ENCODE peak calls at places on chromosomes 16 and 17, in nine cellular contexts. M is posterior cingulate gyrus; K is stimulated activated CD4-positive, alpha-beta T cell treated with anti-CD3 and anti-CD28 coated beads, Interleukin-2, amount 100 ng/mL, for 24 hours; G is stimulated activated CD8-positive, alpha-beta memory T cell treated with anti-CD3 and anti-CD28 coated beads, Interleukin-15, amount 100 ng/mL, for 24 hours; Q is Peyer's patch; W is activated naive CD4-positive, alpha-beta T cell treated with anti-CD3 and anti-CD28 coated beads, Interleukin-2, amount 10 ng/mL, durations not matched to agents 7 days and 5 days; S is mesenchymal stem cell; R is fibroblast of the aortic adventitia; U is A549. O is an unnamed sample.

GRCh38 chr17:18925187-18925586 is 26.8 kb upstream of the SLC5A10 start:
- DNase-seq in M (no peak), K (no peak), U (no peak), Q (no peak), G (no peak), R (no peak), W (no peak), S (no peak), O (no peak)

GRCh38 chr17:82779541-82779940 is 27.7 kb downstream of the TBCD start:
- DNase-seq in R (no peak), K (no peak), U (no peak), W (no peak), Q (no peak), G (no peak), S (no peak), M (peak), O (no peak)

GRCh38 chr16:53089434-53090270 is 34.9 kb downstream of the CHD9 start:
- DNase-seq in S (no peak), Q (no peak), K (no peak), U (no peak), W (no peak), G (no peak), M (no peak), R (peak), O (no peak)

GRCh38 chr17:64243340-64243739 is 19.7 kb downstream of the TEX2 start:
- DNase-seq in G (no peak), M (no peak), S (no peak), R (no peak), K (no peak), U (no peak), Q (no peak), W (no peak), O (no peak)

GRCh38 chr17:57135748-57136342 is 50.8 kb downstream of the AKAP1 start:
- DNase-seq in M (peak), S (no peak), U (no peak), K (no peak), G (no peak), R (no peak), W (no peak), Q (no peak), O (no peak)

GRCh38 chr16:82509636-82510035 is 117.1 kb upstream of the CDH13 start:
- DNase-seq in K (no peak), U (no peak), S (no peak), G (no peak), Q (no peak), M (peak), R (no peak), W (no peak), O (no peak)

GRCh38 chr17:75457047-75457654 is 716 bp downstream of the TMEM94 start:
- DNase-seq in K (no peak), R (peak), W (peak), U (peak), M (peak), Q (no peak), S (peak), G (peak), O (peak)

GRCh38 chr16:30715777-30716445 is 16.9 kb downstream of the SRCAP start:
- DNase-seq in G (no peak), U (peak), K (peak), M (no peak), R (no peak), Q (no peak), W (peak), S (peak), O (peak)

GRCh38 chr16:66135838-66136237 is 230.7 kb upstream of the CDH5 start:
- DNase-seq in Q (no peak), R (no peak), S (no peak), G (no peak), W (no peak), U (no peak), M (no peak), K (no peak), O (no peak)

GRCh38 chr16:75044800-75045361 is 46.1 kb downstream of the ZNRF1 start:
- DNase-seq in M (no peak), S (no peak), R (peak), Q (no peak), K (no peak), U (peak), G (no peak), W (no peak), O (no peak)

GRCh38 chr16:71367243-71367976 is 8.9 kb downstream of the CALB2 start:
- DNase-seq in W (peak), S (peak), Q (no peak), R (peak), M (peak), U (peak), G (no peak), K (no peak), O (peak)

GRCh38 chr16:63614421-63614820 is 1507.4 kb downstream of the CDH11 start:
- DNase-seq in G (no peak), R (no peak), K (no peak), Q (no peak), W (no peak), S (peak), U (no peak), M (no peak), O (no peak)

GRCh38 chr17:43545383-43545632 is 832 bp downstream of the ETV4 start:
- DNase-seq in M (no peak), W (peak), G (no peak), S (no peak), K (peak), U (no peak), R (no peak), Q (no peak), O (peak)

GRCh38 chr16:62596101-62596500 is 559.9 kb upstream of the CDH8 start:
- DNase-seq in G (no peak), Q (no peak), K (no peak), M (no peak), U (no peak), W (no peak), R (no peak), S (no peak), O (no peak)

GRCh38 chr17:66341462-66341861 is 39.0 kb downstream of the PRKCA start:
- DNase-seq in S (no peak), R (no peak), W (no peak), Q (no peak), K (no peak), G (no peak), M (no peak), U (no peak), O (no peak)

GRCh38 chr16:9092963-9093477 is 1.6 kb downstream of the HAPSTR1 start:
- DNase-seq in K (peak), R (no peak), U (peak), Q (peak), G (no peak), S (no peak), M (peak), W (peak), O (peak)

GRCh38 chr17:60534010-60534555 is 8.0 kb upstream of the APPBP2 start:
- DNase-seq in M (no peak), Q (no peak), S (peak), R (no peak), W (no peak), G (no peak), U (no peak), K (no peak), O (no peak)

GRCh38 chr16:1534021-1535020 is 855 bp downstream of the TMEM204 start:
- DNase-seq in R (peak), U (no peak), G (no peak), K (peak), Q (no peak), S (no peak), W (peak), M (no peak), O (peak)

GRCh38 chr17:13646411-13646810 is 44.7 kb upstream of the HS3ST3A1 start:
- DNase-seq in G (no peak), K (no peak), M (no peak), W (no peak), U (no peak), Q (no peak), S (peak), R (no peak), O (no peak)

GRCh38 chr17:45347451-45347850 is 30.6 kb upstream of the MAP3K14 start:
- DNase-seq in W (no peak), R (peak), G (no peak), M (no peak), S (no peak), Q (no peak), K (no peak), U (no peak), O (no peak)

O was measured in activated CD4-positive, alpha-beta memory T cell treated with anti-CD3 and anti-CD28 coated beads, Interleukin-2, amount 10 ng/mL, durations not matched to agents 7 days and 5 days.